ENCODE peak calls at places on chromosomes 5 and 9, in six cellular contexts. One of them, this sample, is unnamed.

GRCh38 chr5:36152324-36153298 is 700 bp downstream of the SKP2 start:
- DNase-seq in GM12891: no peak
- DNase-seq in GM12878: no peak
- DNase-seq in K562: peak
- DNase-seq in HepG2: no peak
- DNase-seq in H1: no peak
- DNase-seq in this sample: no peak

GRCh38 chr9:92952861-92953620 is 5.7 kb downstream of the FGD3 start:
- DNase-seq in GM12891: no peak
- DNase-seq in GM12878: no peak
- DNase-seq in K562: no peak
- DNase-seq in HepG2: no peak
- DNase-seq in H1: no peak
- DNase-seq in this sample: no peak

GRCh38 chr5:174412374-174412773 is 312.0 kb upstream of the MSX2 start:
- DNase-seq in GM12891: no peak
- DNase-seq in GM12878: no peak
- DNase-seq in K562: no peak
- DNase-seq in HepG2: no peak
- DNase-seq in H1: no peak
- DNase-seq in this sample: no peak

GRCh38 chr9:111866976-111867375 is 29.6 kb upstream of the UGCG start:
- DNase-seq in GM12891: no peak
- DNase-seq in GM12878: no peak
- DNase-seq in K562: peak
- DNase-seq in HepG2: peak
- DNase-seq in H1: no peak
- DNase-seq in this sample: no peak

GRCh38 chr5:64532212-64532611 is 26.4 kb downstream of the RGS7BP start:
- DNase-seq in GM12891: no peak
- DNase-seq in GM12878: no peak
- DNase-seq in K562: no peak
- DNase-seq in HepG2: no peak
- DNase-seq in H1: no peak
- DNase-seq in this sample: no peak

GRCh38 chr5:172816887-172817418 is 17.1 kb upstream of the ERGIC1 start:
- DNase-seq in GM12891: no peak
- DNase-seq in GM12878: no peak
- DNase-seq in K562: peak
- DNase-seq in HepG2: no peak
- DNase-seq in H1: no peak
- DNase-seq in this sample: no peak

GRCh38 chr9:98290411-98290810 is 35.0 kb upstream of the TBC1D2 start:
- DNase-seq in GM12891: no peak
- DNase-seq in GM12878: no peak
- DNase-seq in K562: no peak
- DNase-seq in HepG2: no peak
- DNase-seq in H1: no peak
- DNase-seq in this sample: no peak

GRCh38 chr5:68374770-68375518 is 159.4 kb downstream of the PIK3R1 start:
- DNase-seq in GM12891: no peak
- DNase-seq in GM12878: no peak
- DNase-seq in K562: no peak
- DNase-seq in HepG2: no peak
- DNase-seq in H1: no peak
- DNase-seq in this sample: no peak

GRCh38 chr9:134547161-134548100 is 94.2 kb upstream of the COL5A1 start:
- DNase-seq in GM12891: no peak
- DNase-seq in GM12878: no peak
- DNase-seq in K562: no peak
- DNase-seq in HepG2: no peak
- DNase-seq in H1: no peak
- DNase-seq in this sample: peak

GRCh38 chr9:133385452-133385851 is 9.3 kb downstream of the STKLD1 start:
- DNase-seq in GM12891: no peak
- DNase-seq in GM12878: no peak
- DNase-seq in K562: no peak
- DNase-seq in HepG2: no peak
- DNase-seq in H1: no peak
- DNase-seq in this sample: no peak

GRCh38 chr9:134666801-134667200 is 25.2 kb downstream of the COL5A1 start:
- DNase-seq in GM12891: no peak
- DNase-seq in GM12878: no peak
- DNase-seq in K562: no peak
- DNase-seq in HepG2: no peak
- DNase-seq in H1: no peak
- DNase-seq in this sample: no peak

GRCh38 chr5:157479612-157480510 is 19.8 kb downstream of the NIPAL4 start:
- DNase-seq in GM12891: no peak
- DNase-seq in GM12878: no peak
- DNase-seq in K562: no peak
- DNase-seq in HepG2: peak
- DNase-seq in H1: no peak
- DNase-seq in this sample: no peak

GRCh38 chr5:31291323-31291854 is 97.9 kb downstream of the CDH6 start:
- DNase-seq in GM12891: no peak
- DNase-seq in GM12878: no peak
- DNase-seq in K562: peak
- DNase-seq in HepG2: no peak
- DNase-seq in H1: no peak
- DNase-seq in this sample: no peak

DNA sequence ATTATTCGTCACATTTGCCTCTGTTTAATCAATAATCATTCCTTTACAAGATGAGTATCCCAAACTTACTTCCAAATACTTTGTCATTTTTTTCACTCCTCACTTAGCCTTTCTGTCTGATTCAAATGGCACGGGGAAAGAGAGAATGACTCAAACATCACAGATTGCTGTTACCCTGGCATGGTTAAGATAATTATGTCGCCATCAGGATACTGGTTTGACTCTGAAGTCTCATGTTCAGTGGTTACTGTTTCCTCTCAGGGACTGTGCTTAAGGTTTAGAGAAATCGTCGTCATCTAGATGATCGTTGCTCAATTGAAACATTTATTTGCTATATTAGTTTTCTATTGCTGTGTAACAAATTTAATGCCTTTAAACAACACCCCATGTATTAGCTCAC is 45.2 kb upstream of the RAD23B start:
- DNase-seq in GM12891: no peak
- DNase-seq in GM12878: no peak
- DNase-seq in K562: no peak
- DNase-seq in HepG2: no peak
- DNase-seq in H1: no peak
- DNase-seq in this sample: no peak
- TF ChIP-seq POLR2AphosphoS5 in GM12891: no peak
- TF ChIP-seq POLR2AphosphoS5 in GM12878: no peak
- TF ChIP-seq POLR2AphosphoS5 in K562: no peak
- TF ChIP-seq POLR2AphosphoS5 in HepG2: no peak
- TF ChIP-seq POLR2AphosphoS5 in H1: no peak
- TF ChIP-seq POLR2AphosphoS5 in this sample: no peak

DNA sequence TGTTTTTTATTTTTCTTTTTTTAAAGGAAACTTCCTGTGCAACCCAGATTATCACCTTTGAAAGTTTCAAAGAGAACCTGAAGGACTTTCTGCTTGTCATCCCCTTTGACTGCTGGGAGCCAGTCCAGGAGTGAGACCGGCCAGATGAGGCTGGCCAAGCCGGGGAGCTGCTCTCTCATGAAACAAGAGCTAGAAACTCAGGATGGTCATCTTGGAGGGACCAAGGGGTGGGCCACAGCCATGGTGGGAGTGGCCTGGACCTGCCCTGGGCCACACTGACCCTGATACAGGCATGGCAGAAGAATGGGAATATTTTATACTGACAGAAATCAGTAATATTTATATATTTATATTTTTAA is 2.1 kb downstream of the CSF2 start:
- DNase-seq in GM12891: no peak
- DNase-seq in GM12878: no peak
- DNase-seq in K562: peak
- DNase-seq in HepG2: no peak
- DNase-seq in H1: no peak
- DNase-seq in this sample: no peak
- TF ChIP-seq TAF1 in GM12891: no peak
- TF ChIP-seq TAF1 in GM12878: no peak
- TF ChIP-seq TAF1 in K562: no peak
- TF ChIP-seq TAF1 in HepG2: no peak
- TF ChIP-seq TAF1 in H1: no peak
- TF ChIP-seq TAF1 in this sample: no peak

GRCh38 chr9:128127990-128128835 is 684 bp upstream of the PTGES2 start:
- DNase-seq in GM12891: peak
- DNase-seq in GM12878: peak
- DNase-seq in K562: peak
- DNase-seq in HepG2: peak
- DNase-seq in H1: peak
- DNase-seq in this sample: peak
- TF ChIP-seq POLR2A in GM12891: no peak
- TF ChIP-seq POLR2A in GM12878: peak
- TF ChIP-seq POLR2A in K562: peak
- TF ChIP-seq POLR2A in HepG2: peak
- TF ChIP-seq POLR2A in H1: no peak
- TF ChIP-seq POLR2A in this sample: no peak

DNA sequence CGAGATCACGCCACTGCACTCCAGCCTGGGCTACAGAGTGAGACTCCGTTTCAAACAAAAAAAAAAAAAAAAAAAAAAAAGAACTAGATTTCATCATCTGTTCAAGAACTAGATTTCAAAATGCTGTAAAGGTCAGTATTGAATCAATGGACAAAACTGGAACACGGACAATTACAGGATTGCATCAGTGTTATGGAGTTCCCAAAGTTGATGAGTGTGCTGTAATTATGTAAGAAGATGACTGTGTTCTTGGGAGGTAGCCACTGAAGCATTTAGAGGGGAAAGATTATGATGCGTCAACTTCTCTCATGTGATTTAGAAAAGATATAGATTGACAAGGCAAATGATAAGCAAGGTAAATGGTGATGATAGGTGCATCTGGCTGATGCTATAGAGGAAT is 6.5 kb downstream of the FAM240B start:
- DNase-seq in GM12891: no peak
- DNase-seq in GM12878: no peak
- DNase-seq in K562: no peak
- DNase-seq in HepG2: no peak
- DNase-seq in H1: no peak
- DNase-seq in this sample: no peak
- TF ChIP-seq POLR2AphosphoS5 in GM12891: no peak
- TF ChIP-seq POLR2AphosphoS5 in GM12878: no peak
- TF ChIP-seq POLR2AphosphoS5 in K562: no peak
- TF ChIP-seq POLR2AphosphoS5 in HepG2: no peak
- TF ChIP-seq POLR2AphosphoS5 in H1: no peak
- TF ChIP-seq POLR2AphosphoS5 in this sample: no peak

GRCh38 chr5:89128930-89129625 is 246.1 kb upstream of the MEF2C start:
- DNase-seq in GM12891: no peak
- DNase-seq in GM12878: no peak
- DNase-seq in K562: peak
- DNase-seq in HepG2: no peak
- DNase-seq in H1: no peak
- DNase-seq in this sample: no peak
- TF ChIP-seq TAF1 in GM12891: no peak
- TF ChIP-seq TAF1 in GM12878: no peak
- TF ChIP-seq TAF1 in K562: no peak
- TF ChIP-seq TAF1 in HepG2: no peak
- TF ChIP-seq TAF1 in H1: no peak
- TF ChIP-seq TAF1 in this sample: no peak

DNA sequence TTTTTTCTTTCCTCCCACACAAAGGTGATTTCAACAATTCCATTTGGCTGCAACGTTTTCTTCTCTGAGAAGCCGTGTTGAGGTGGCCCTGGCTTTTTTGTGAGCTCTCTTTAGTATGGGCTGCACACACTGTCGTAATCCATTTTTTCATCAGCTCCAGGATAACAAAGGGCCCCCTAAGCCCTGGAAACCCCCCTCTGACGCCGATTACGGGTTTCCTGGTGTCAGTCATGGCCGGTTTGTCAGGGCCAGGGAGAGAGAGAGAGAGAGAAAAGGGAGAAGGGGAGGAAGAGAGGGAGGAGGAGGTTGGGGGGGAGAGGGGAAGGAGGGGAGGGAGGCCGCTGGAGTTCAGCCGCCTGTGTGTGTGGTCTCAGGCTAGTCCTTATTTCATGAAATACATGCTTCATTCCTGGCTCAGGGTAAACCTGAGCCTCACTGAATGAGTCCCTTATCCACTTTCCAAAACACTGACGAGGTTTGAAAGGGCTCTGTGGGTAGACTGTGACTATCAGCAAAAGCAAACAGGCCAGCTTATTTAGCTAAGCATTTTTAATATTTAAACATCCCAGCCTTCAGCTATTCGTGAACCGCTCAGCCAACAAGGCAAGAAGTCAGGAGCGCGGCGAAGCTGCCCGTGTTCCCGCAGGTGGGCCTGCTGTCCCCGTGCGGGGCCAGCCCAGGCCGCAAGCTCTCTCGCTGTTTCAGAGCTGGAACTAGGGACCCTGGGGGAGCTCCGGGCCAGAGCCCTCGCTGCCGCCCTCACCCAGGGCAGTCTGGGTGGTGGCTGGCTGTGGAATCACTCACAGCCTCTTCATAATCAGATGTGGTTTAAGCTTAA is 172.8 kb downstream of the ERCC6L2 start:
- DNase-seq in GM12891: no peak
- DNase-seq in GM12878: no peak
- DNase-seq in K562: no peak
- DNase-seq in HepG2: peak
- DNase-seq in H1: peak
- DNase-seq in this sample: no peak
- TF ChIP-seq POLR2A in GM12891: no peak
- TF ChIP-seq POLR2A in GM12878: no peak
- TF ChIP-seq POLR2A in K562: no peak
- TF ChIP-seq POLR2A in HepG2: no peak
- TF ChIP-seq POLR2A in H1: no peak
- TF ChIP-seq POLR2A in this sample: no peak

DNA sequence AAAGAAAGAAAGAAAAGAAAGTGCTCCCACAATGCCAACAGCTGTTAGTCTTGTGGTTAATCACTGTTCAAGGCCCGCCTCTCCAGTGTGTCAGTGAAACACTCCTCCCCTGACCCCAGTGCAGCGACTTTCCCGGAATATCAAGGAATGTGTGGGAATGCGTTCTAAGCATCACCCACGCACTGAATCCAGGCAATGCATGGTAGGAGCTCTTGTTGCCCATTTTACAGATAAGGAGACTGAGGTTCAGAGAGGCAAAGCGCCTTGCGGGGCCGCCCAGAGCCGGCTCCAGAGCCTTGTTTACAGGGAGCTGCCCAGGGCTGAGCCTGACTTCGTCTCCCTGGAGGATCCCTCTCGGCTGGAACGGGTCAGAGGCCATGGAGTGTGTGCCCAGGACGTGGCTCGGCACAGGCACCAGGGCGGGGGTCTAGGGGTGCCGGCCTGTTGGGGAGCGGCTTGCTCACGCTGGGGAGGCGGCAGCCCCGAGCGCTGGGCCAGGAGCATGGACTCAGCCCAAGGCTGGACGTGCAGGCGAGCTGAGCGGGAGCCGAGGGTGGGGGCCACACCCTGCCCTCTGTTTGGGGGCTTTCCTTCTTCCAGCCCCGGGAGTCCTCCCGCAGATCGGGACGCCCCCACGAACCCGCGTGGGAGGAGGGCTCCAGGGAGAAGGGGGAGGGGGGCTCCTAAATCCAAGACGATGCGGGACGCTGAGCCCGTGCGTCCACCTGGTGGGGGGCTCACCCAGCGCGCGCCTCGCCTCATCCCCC is 787 bp downstream of the ST6GALNAC6 start:
- DNase-seq in GM12891: no peak
- DNase-seq in GM12878: no peak
- DNase-seq in K562: peak
- DNase-seq in HepG2: peak
- DNase-seq in H1: no peak
- DNase-seq in this sample: no peak
- TF ChIP-seq POLR2AphosphoS5 in GM12891: no peak
- TF ChIP-seq POLR2AphosphoS5 in GM12878: no peak
- TF ChIP-seq POLR2AphosphoS5 in K562: no peak
- TF ChIP-seq POLR2AphosphoS5 in HepG2: peak
- TF ChIP-seq POLR2AphosphoS5 in H1: no peak
- TF ChIP-seq POLR2AphosphoS5 in this sample: no peak

GRCh38 chr5:53490747-53491146 is 10.3 kb downstream of the FST start:
- DNase-seq in GM12891: no peak
- DNase-seq in GM12878: no peak
- DNase-seq in K562: no peak
- DNase-seq in HepG2: peak
- DNase-seq in H1: no peak
- DNase-seq in this sample: no peak
- TF ChIP-seq TAF1 in GM12891: no peak
- TF ChIP-seq TAF1 in GM12878: no peak
- TF ChIP-seq TAF1 in K562: no peak
- TF ChIP-seq TAF1 in HepG2: no peak
- TF ChIP-seq TAF1 in H1: no peak
- TF ChIP-seq TAF1 in this sample: no peak